ENCODE peak calls at places on chromosomes 16 and 17, in ten cellular contexts. W, P, I, E, A, V, S, J, F and L are unnamed samples.

GRCh38 chr17:65634533-65634932 is 73.1 kb upstream of the AXIN2 start:
- DNase-seq in W (no peak), P (no peak), I (no peak), E (no peak), A (no peak), V (no peak), S (no peak), J (no peak), F (no peak), L (no peak)

GRCh38 chr17:7234100-7235012 is at the start of gene DVL2:
- DNase-seq in W (peak), P (peak), I (peak), E (peak), A (peak), V (peak), S (peak), J (peak), F (peak), L (peak)

GRCh38 chr16:48895142-48895541 is 285.2 kb upstream of the N4BP1 start:
- DNase-seq in W (peak), P (peak), I (no peak), E (no peak), A (no peak), V (peak), S (no peak), J (no peak), F (no peak), L (no peak)

GRCh38 chr17:10557422-10557821 is 8.0 kb upstream of the MYH2 start:
- DNase-seq in W (no peak), P (no peak), I (no peak), E (no peak), A (no peak), V (no peak), S (peak), J (no peak), F (no peak), L (no peak)

GRCh38 chr17:4187076-4187475 is 44.1 kb downstream of the CYB5D2 start:
- DNase-seq in W (peak), P (no peak), I (no peak), E (no peak), A (peak), V (no peak), S (no peak), J (no peak), F (peak), L (no peak)

GRCh38 chr17:67238976-67239375 is 6.0 kb downstream of the HELZ start:
- DNase-seq in W (no peak), P (no peak), I (no peak), E (no peak), A (no peak), V (no peak), S (no peak), J (no peak), F (no peak), L (no peak)

GRCh38 chr16:85114909-85115567 is 2.8 kb upstream of the CIBAR2 start:
- DNase-seq in W (peak), P (peak), I (peak), E (peak), A (peak), V (peak), S (peak), J (peak), F (peak), L (peak)

GRCh38 chr16:76614255-76614654 is 337.1 kb downstream of the CNTNAP4 start:
- DNase-seq in W (no peak), P (no peak), I (peak), E (no peak), A (no peak), V (no peak), S (no peak), J (no peak), F (no peak), L (no peak)

GRCh38 chr17:74220966-74221814 is 7.8 kb downstream of the TTYH2 start:
- DNase-seq in W (no peak), P (no peak), I (no peak), E (no peak), A (no peak), V (no peak), S (no peak), J (no peak), F (no peak), L (no peak)

GRCh38 chr16:73916839-73917594 is 379.6 kb upstream of the PSMD7 start:
- DNase-seq in W (no peak), P (no peak), I (no peak), E (no peak), A (no peak), V (no peak), S (no peak), J (peak), F (no peak), L (no peak)

GRCh38 chr16:75860654-75861053 is 134.4 kb upstream of the CPHXL start:
- DNase-seq in W (peak), P (no peak), I (peak), E (no peak), A (no peak), V (no peak), S (no peak), J (no peak), F (no peak), L (peak)

GRCh38 chr17:30235386-30236296 is at the start of gene SLC6A4:
- DNase-seq in W (peak), P (no peak), I (peak), E (no peak), A (peak), V (peak), S (peak), J (no peak), F (no peak), L (no peak)

GRCh38 chr17:17551361-17551760 is 40.1 kb downstream of the PEMT start:
- DNase-seq in W (peak), P (no peak), I (peak), E (no peak), A (no peak), V (no peak), S (peak), J (peak), F (no peak), L (no peak)

GRCh38 chr17:1298616-1299015 is 19.2 kb downstream of the TRARG1 start:
- DNase-seq in W (peak), P (peak), I (no peak), E (no peak), A (no peak), V (no peak), S (no peak), J (no peak), F (no peak), L (no peak)

GRCh38 chr17:39352511-39352910 is 48.9 kb downstream of the FBXL20 start:
- DNase-seq in W (peak), P (no peak), I (no peak), E (no peak), A (no peak), V (no peak), S (no peak), J (no peak), F (no peak), L (no peak)

GRCh38 chr16:70438325-70438982 is 446 bp downstream of the ST3GAL2 start:
- DNase-seq in W (peak), P (peak), I (no peak), E (no peak), A (no peak), V (no peak), S (no peak), J (peak), F (no peak), L (no peak)

GRCh38 chr16:53841884-53842283 is 137.9 kb downstream of the FTO start:
- DNase-seq in W (no peak), P (no peak), I (no peak), E (no peak), A (no peak), V (no peak), S (no peak), J (no peak), F (no peak), L (no peak)

GRCh38 chr17:6755731-6756184 is at the start of gene XAF1:
- DNase-seq in W (no peak), P (no peak), I (no peak), E (peak), A (no peak), V (no peak), S (peak), J (peak), F (peak), L (no peak)

GRCh38 chr17:1438593-1439083 is 17.4 kb downstream of the CRK start:
- DNase-seq in W (no peak), P (no peak), I (no peak), E (no peak), A (no peak), V (no peak), S (peak), J (no peak), F (peak), L (no peak)

GRCh38 chr17:80425835-80426426 is 11.0 kb downstream of the ENDOV start:
- DNase-seq in W (no peak), P (no peak), I (peak), E (no peak), A (no peak), V (no peak), S (no peak), J (no peak), F (no peak), L (no peak)

GRCh38 chr17:51588063-51588462 is 327.7 kb downstream of the UTP18 start:
- DNase-seq in W (no peak), P (no peak), I (no peak), E (no peak), A (no peak), V (no peak), S (no peak), J (no peak), F (no peak), L (no peak)

GRCh38 chr16:77918792-77919707 is 103.3 kb upstream of the CLEC3A start:
- DNase-seq in W (no peak), P (no peak), I (no peak), E (no peak), A (no peak), V (no peak), S (peak), J (no peak), F (no peak), L (no peak)

GRCh38 chr17:78159575-78160158 is 8.7 kb upstream of the SYNGR2 start:
- DNase-seq in W (no peak), P (no peak), I (no peak), E (peak), A (peak), V (no peak), S (no peak), J (no peak), F (peak), L (no peak)

GRCh38 chr17:81394377-81394747 is 895 bp upstream of the BAHCC1 start:
- DNase-seq in W (no peak), P (no peak), I (no peak), E (no peak), A (no peak), V (no peak), S (no peak), J (no peak), F (no peak), L (no peak)

GRCh38 chr16:8928467-8928957 is 35.2 kb downstream of the USP7 start:
- DNase-seq in W (no peak), P (no peak), I (no peak), E (peak), A (no peak), V (no peak), S (peak), J (no peak), F (no peak), L (no peak)

GRCh38 chr17:59361386-59361785 is 29.9 kb downstream of the YPEL2 start:
- DNase-seq in W (no peak), P (no peak), I (no peak), E (no peak), A (peak), V (no peak), S (peak), J (no peak), F (no peak), L (no peak)

GRCh38 chr17:2926019-2926650 is 129.9 kb downstream of the RAP1GAP2 start:
- DNase-seq in W (no peak), P (no peak), I (peak), E (no peak), A (peak), V (no peak), S (peak), J (no peak), F (peak), L (no peak)

GRCh38 chr17:40291311-40291710 is 3.6 kb downstream of the CDC6 start:
- DNase-seq in W (no peak), P (no peak), I (no peak), E (no peak), A (no peak), V (peak), S (no peak), J (peak), F (no peak), L (no peak)

GRCh38 chr17:29664743-29665479 is 42.2 kb upstream of the CORO6 start:
- DNase-seq in W (no peak), P (no peak), I (no peak), E (no peak), A (peak), V (no peak), S (peak), J (no peak), F (peak), L (no peak)

GRCh38 chr17:32020943-32021617 is 13.9 kb downstream of the LRRC37B start:
- DNase-seq in W (no peak), P (no peak), I (no peak), E (no peak), A (no peak), V (no peak), S (no peak), J (no peak), F (no peak), L (no peak)

GRCh38 chr17:7557825-7558543 is 566 bp upstream of the TNFSF13 start:
- DNase-seq in W (peak), P (peak), I (peak), E (no peak), A (peak), V (peak), S (peak), J (peak), F (peak), L (no peak)

GRCh38 chr17:17740627-17741237 is 59.5 kb downstream of the RAI1 start:
- DNase-seq in W (no peak), P (no peak), I (no peak), E (no peak), A (peak), V (no peak), S (no peak), J (no peak), F (peak), L (no peak)

GRCh38 chr17:56505154-56505756 is 88.2 kb upstream of the NOG start:
- DNase-seq in W (no peak), P (no peak), I (no peak), E (no peak), A (no peak), V (no peak), S (no peak), J (no peak), F (peak), L (no peak)

GRCh38 chr17:26792486-26792885 is 501.4 kb upstream of the WSB1 start:
- DNase-seq in W (peak), P (no peak), I (no peak), E (peak), A (peak), V (no peak), S (peak), J (no peak), F (peak), L (no peak)

GRCh38 chr17:78133971-78134898 is 3.7 kb downstream of the TMC8 start:
- DNase-seq in W (peak), P (peak), I (peak), E (no peak), A (no peak), V (no peak), S (peak), J (no peak), F (peak), L (peak)

GRCh38 chr17:48592592-48592991 is 987 bp downstream of the HOXB5 start:
- DNase-seq in W (no peak), P (no peak), I (no peak), E (no peak), A (no peak), V (no peak), S (no peak), J (no peak), F (no peak), L (no peak)

GRCh38 chr17:78351449-78352006 is 8.3 kb downstream of the SOCS3 start:
- DNase-seq in W (peak), P (no peak), I (no peak), E (no peak), A (peak), V (peak), S (peak), J (peak), F (peak), L (no peak)

GRCh38 chr17:80539022-80539421 is 5.6 kb upstream of the RPTOR start:
- DNase-seq in W (peak), P (no peak), I (no peak), E (no peak), A (no peak), V (no peak), S (no peak), J (no peak), F (no peak), L (no peak)

DNA sequence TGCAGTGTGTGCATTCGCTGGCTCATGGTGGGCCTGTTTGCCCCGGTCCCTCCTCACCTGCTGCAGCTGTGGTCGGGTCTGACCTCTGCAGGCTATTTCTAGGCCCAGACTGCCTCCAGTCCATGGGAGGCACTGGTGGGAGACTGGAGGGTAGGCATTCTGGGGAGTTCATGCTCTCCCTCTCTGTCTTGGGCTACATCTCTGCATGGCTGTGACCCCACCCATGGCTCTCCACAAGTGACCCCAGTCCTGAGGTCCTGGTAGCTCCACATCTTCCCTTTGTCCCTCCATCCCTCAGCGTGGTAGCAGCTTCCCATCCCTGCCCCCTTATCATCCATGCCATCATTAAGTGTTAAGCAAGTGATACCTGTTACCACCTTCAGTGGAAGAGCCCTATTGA is 107.8 kb upstream of the SEC14L1 start:
- DNase-seq in W (no peak), P (no peak), I (no peak), E (no peak), A (no peak), V (no peak), S (no peak), J (no peak), F (no peak), L (no peak)
- TF ChIP-seq CTCF in W (no peak), P (no peak), I (no peak), E (no peak), A (no peak), V (no peak), S (no peak), J (no peak), F (no peak), L (no peak)

DNA sequence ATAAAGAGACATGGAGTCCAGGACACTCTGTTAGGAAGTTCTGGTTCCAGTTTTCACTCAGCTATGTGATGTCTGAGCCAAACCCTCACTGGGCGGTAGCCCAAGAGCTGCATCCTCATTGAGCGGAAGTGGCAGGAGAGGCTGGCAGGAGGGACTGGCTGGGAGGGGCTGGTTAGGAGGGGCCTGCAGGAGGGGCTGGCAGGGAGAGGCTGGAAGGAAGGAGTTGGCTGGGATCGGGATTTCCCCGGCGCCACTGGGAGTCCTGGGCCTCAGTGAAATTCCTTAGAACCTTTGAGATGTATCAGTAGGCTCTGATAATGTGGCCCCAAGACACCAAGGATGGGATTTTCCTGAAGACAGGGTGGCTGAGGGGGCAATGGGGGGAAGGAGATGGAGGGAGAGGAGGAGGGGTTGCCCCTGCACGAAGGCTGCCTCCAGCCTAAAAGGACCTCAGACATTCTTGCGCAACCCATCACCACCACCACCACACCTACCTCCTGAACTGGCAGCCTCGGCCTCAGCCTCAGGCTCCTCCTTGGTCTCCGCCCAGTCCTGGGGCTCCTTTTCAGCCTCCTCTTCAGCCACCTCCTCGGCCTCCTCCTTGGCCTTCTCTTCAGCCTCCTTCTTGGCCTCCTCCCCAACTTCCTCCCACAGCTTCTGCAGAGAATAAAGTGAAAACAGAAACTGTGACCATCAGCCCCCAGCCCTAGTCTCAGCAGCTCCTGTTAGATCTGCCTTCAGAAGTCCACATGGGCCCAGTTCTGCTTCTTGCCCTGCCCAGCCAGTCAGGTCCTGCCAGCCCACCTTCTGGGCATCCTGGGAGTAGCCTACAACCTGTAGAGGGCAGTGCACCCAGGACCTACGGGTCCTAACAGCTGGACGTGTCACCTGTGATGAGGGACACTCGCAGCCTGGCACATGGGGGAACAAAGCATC is 31.7 kb downstream of the CNGB1 start:
- DNase-seq in W (no peak), P (no peak), I (no peak), E (no peak), A (peak), V (no peak), S (peak), J (peak), F (peak), L (no peak)
- TF ChIP-seq CTCF in W (peak), P (no peak), I (peak), E (no peak), A (peak), V (no peak), S (peak), J (no peak), F (peak), L (no peak)

GRCh38 chr17:9121186-9121820 is 100.0 kb downstream of the NTN1 start:
- DNase-seq in W (no peak), P (no peak), I (no peak), E (no peak), A (no peak), V (no peak), S (no peak), J (no peak), F (no peak), L (no peak)

GRCh38 chr17:9123594-9124553 is 102.6 kb downstream of the NTN1 start:
- DNase-seq in W (no peak), P (no peak), I (no peak), E (no peak), A (no peak), V (no peak), S (no peak), J (no peak), F (no peak), L (peak)

GRCh38 chr17:9124554-9124935 is 103.2 kb downstream of the NTN1 start:
- DNase-seq in W (no peak), P (no peak), I (no peak), E (no peak), A (no peak), V (no peak), S (no peak), J (no peak), F (no peak), L (no peak)

GRCh38 chr17:9116861-9117568 is 95.7 kb downstream of the NTN1 start:
- DNase-seq in W (no peak), P (no peak), I (no peak), E (no peak), A (no peak), V (no peak), S (no peak), J (no peak), F (no peak), L (no peak)

DNA sequence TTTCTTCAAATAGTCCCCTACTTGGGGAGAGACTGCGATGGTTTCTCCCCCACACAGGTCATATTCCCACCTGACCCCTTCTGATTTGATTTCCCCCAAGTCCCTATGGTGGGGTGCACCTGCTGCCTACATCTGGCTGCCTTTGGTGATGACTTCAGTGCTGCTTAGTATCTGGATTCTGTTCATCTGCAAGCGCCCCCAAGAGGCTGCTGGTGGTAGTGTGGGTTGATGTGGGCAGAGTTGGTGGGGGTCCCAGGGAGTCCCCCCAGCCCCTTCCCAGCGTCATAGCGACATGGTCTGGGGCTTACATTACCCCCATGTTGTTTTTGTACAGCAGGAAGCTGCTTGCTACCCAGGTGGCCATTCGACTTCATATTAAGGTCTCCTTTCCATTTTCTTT is 99.2 kb downstream of the NTN1 start:
- DNase-seq in W (peak), P (peak), I (no peak), E (no peak), A (no peak), V (no peak), S (no peak), J (no peak), F (no peak), L (peak)
- TF ChIP-seq CTCF in W (peak), P (no peak), I (peak), E (peak), A (peak), V (no peak), S (no peak), J (peak), F (no peak), L (peak)

GRCh38 chr17:8887834-8888703 is 20.6 kb upstream of the PIK3R6 start:
- DNase-seq in W (peak), P (peak), I (peak), E (no peak), A (no peak), V (no peak), S (peak), J (peak), F (no peak), L (peak)
- TF ChIP-seq CTCF in W (peak), P (no peak), I (peak), E (no peak), A (no peak), V (no peak), S (peak), J (peak), F (peak), L (peak)